ENCODE peak calls at places on chromosomes 6 and 20, in four cellular contexts. C, S, W and B are unnamed samples.

GRCh38 chr6:6972456-6972855 is 135.3 kb upstream of the RREB1 start:
- DNase-seq in C (peak; percentile 57), S (no peak), W (no peak), B (no peak)

GRCh38 chr6:21615504-21615903 is 22.0 kb downstream of the SOX4 start:
- DNase-seq in S (no peak), C (no peak), W (no peak), B (no peak)

GRCh38 chr6:46220351-46221220 is 49.8 kb upstream of the ENPP5 start:
- DNase-seq in S (no peak), C (no peak), W (no peak), B (no peak)

GRCh38 chr20:39264506-39265172 is 302.5 kb downstream of the DHX35 start:
- DNase-seq in S (no peak), W (peak; percentile 39), C (peak; percentile 78), B (peak; percentile 77)

GRCh38 chr6:13794184-13794583 is 20.2 kb downstream of the MCUR1 start:
- DNase-seq in S (no peak), W (no peak), C (peak; percentile 32), B (peak; percentile 82)

GRCh38 chr20:57953638-57954037 is 243.8 kb upstream of the PMEPA1 start:
- DNase-seq in W (no peak), C (no peak), S (no peak), B (peak; percentile 33)

GRCh38 chr6:31744422-31744821 is 4.6 kb downstream of the MSH5 start:
- DNase-seq in W (no peak), S (no peak), C (no peak), B (no peak)

GRCh38 chr20:15976047-15976731 is 597.1 kb downstream of the KIF16B start:
- DNase-seq in S (no peak), W (no peak), C (no peak), B (no peak)

GRCh38 chr6:5656226-5656625 is 350.5 kb downstream of the NRN1 start:
- DNase-seq in S (no peak), W (no peak), C (no peak), B (no peak)

GRCh38 chr6:42896178-42896719 is 16.8 kb downstream of the RPL7L1 start:
- DNase-seq in C (no peak), S (no peak), W (no peak), B (no peak)

GRCh38 chr20:51118216-51118615 is 95.3 kb upstream of the KCNG1 start:
- DNase-seq in W (no peak), C (no peak), S (no peak), B (no peak)

GRCh38 chr6:89375427-89375868 is 22.9 kb upstream of the UBE2J1 start:
- DNase-seq in C (no peak), W (no peak), S (peak; percentile 65), B (no peak)

GRCh38 chr20:56702931-56703840 is 74.1 kb downstream of the TFAP2C start:
- DNase-seq in S (no peak), C (no peak), W (no peak), B (no peak)

GRCh38 chr6:157959451-157960227 is 22.0 kb upstream of the SYNJ2 start:
- DNase-seq in C (no peak), S (no peak), W (no peak), B (no peak)

GRCh38 chr20:51342510-51343236 is 199.8 kb downstream of the NFATC2 start:
- DNase-seq in C (no peak), S (no peak), W (no peak), B (no peak)

DNA sequence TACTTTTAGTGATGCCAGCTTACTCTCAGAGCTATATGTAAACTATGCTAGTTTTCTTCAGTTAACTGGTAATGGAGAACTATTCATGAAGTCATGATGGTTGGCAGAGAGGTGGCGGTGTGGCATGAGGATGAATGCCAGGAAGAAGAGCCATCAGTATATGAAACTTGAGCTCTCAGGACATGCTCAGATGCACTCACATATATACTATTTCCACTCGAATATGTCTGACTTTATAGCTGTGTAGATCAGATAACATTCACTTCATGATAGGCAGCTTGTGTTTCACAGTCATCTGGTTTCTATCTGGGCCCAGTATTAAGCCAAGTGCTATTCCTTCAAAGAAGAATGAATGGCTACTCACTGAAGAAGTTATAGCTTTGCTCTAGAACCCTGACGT is 46.2 kb upstream of the CEP85L start:
- DNase-seq in C (no peak), S (no peak), W (no peak), B (peak; percentile 41)
- TF ChIP-seq CTCF in C (no peak), S (no peak), W (no peak), B (no peak)

GRCh38 chr20:17965042-17965697 is 3.4 kb downstream of the SNX5 start:
- DNase-seq in S (no peak), W (no peak), C (peak; percentile 14), B (no peak)

GRCh38 chr20:17968366-17969275 is at the start of the genes MGME1 and SNX5:
- DNase-seq in W (peak; percentile 99), C (peak; percentile 84), S (peak; percentile 100), B (peak; percentile 100)

GRCh38 chr20:17967595-17968365 is 814 bp downstream of the SNX5 start:
- DNase-seq in S (no peak), C (no peak), W (peak; percentile 35), B (no peak)

GRCh38 chr20:17964632-17965031 is 4.0 kb downstream of the SNX5 start:
- DNase-seq in C (no peak), W (no peak), S (no peak), B (no peak)

DNA sequence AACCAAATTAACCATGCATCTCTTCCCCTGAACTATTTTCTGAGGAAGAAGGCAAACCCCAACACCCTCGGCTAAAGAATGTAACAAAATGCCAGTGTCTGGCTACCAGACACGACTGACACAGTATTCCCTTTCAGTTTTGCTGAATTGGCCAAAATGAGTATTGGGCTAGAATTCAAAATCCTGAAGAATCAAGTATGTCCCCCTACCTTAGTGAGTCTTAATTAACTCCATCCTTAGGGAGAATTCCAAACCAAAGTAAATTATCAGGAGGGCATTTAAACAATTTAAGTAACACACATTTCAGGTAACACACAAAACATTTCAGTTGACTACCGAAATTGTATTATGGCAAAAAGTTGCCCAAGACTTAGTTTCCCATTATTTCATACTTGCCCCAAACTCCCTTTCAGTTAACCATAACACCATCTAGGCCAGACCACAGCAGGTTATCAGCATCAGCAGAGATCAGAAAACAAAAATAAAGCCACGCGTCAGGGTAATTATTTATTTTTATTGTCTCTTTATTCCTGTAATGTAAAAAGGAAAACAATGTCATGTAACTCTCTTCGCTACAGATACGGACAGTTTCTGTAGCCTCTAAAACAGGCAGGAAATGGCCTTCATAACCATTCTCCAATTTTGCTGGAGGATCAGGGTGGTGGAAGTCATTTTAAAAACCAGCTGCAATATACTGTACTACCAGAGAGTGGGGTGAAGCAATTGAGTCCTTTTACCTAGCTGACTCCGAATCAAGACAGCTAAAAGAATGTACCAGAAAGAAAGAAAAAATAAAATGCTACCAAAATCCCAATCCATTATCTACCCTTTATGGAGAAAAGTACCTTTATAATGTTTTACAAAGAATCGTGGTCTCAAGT is 1.9 kb downstream of the SNX5 start:
- DNase-seq in S (no peak), W (no peak), C (no peak), B (no peak)
- H3K4me3 ChIP-seq in S (peak overlapping the region; percentile 83), W (peak overlapping the region; percentile 89), C (peak overlapping the region; percentile 90), B (peak overlapping the region; percentile 98)

GRCh38 chr6:36897629-36898028 is 11.9 kb downstream of the C6orf89 start:
- DNase-seq in S (no peak), C (peak; percentile 39), W (no peak), B (peak; percentile 42)
- TF ChIP-seq CTCF in S (peak; percentile 37), C (peak; percentile 48), W (no peak), B (no peak)

GRCh38 chr6:122808121-122808885 is 19.2 kb downstream of the SMPDL3A start:
- DNase-seq in C (no peak), S (no peak), W (no peak), B (no peak)
- H3K4me3 ChIP-seq in C (no peak overlapping the region), S (no peak overlapping the region), W (no peak overlapping the region), B (no peak overlapping the region)